ENCODE peak calls at places on chromosomes 11 and 22, in six cellular contexts. G is pancreas, Q is progenitor cell of endocrine pancreas, Y is B cell, I is chondrocyte, C is suprapubic skin. Z is an unnamed sample.

GRCh38 chr11:29913352-29913751 is 103.5 kb downstream of the KCNA4 start:
- DNase-seq in C (no peak), G (no peak), Y (no peak), Q (no peak), I (no peak), Z (no peak)

GRCh38 chr11:114811971-114812370 is 133.6 kb downstream of the NXPE2 start:
- DNase-seq in C (no peak), Q (no peak), Y (no peak), G (no peak), I (no peak), Z (no peak)

GRCh38 chr11:937853-938261 is 12.2 kb downstream of the AP2A2 start:
- DNase-seq in C (no peak), I (peak), Q (no peak), G (no peak), Y (no peak), Z (no peak)

GRCh38 chr11:69370984-69371709 is 77.2 kb downstream of the MYEOV start:
- DNase-seq in Q (peak), C (peak), G (no peak), Y (no peak), I (peak), Z (peak)

GRCh38 chr11:2776351-2777061 is 76.7 kb upstream of the KCNQ1OT1 start:
- DNase-seq in Q (peak), C (peak), I (peak), G (peak), Y (peak), Z (peak)

GRCh38 chr11:43508511-43508918 is 149.8 kb downstream of the TTC17 start:
- DNase-seq in Q (no peak), C (no peak), G (no peak), I (no peak), Y (no peak), Z (no peak)

GRCh38 chr22:37309221-37310074 is 27.1 kb downstream of the CYTH4 start:
- DNase-seq in I (no peak), Q (no peak), C (no peak), G (no peak), Y (no peak), Z (no peak)

GRCh38 chr11:129943036-129943435 is 47.7 kb upstream of the NFRKB start:
- DNase-seq in Q (no peak), C (no peak), Y (no peak), I (no peak), G (no peak), Z (no peak)

GRCh38 chr11:104028476-104028875 is 8.0 kb upstream of the DDI1 start:
- DNase-seq in G (no peak), Q (no peak), Y (no peak), C (no peak), I (no peak), Z (no peak)

GRCh38 chr11:1158681-1159525 is 1.1 kb downstream of the MUC5AC start:
- DNase-seq in G (peak), Q (peak), C (peak), Y (peak), I (peak), Z (no peak)

GRCh38 chr11:111427471-111427912 is 48.4 kb upstream of the POU2AF1 start:
- DNase-seq in G (no peak), Q (no peak), Y (no peak), I (no peak), C (no peak), Z (no peak)

GRCh38 chr11:66363805-66364535 is 7.6 kb downstream of the SLC29A2 start:
- DNase-seq in Q (peak), I (peak), G (peak), Y (peak), C (no peak), Z (no peak)

GRCh38 chr11:88363566-88364169 is 26.1 kb upstream of the CTSC start:
- DNase-seq in Q (no peak), Y (no peak), I (no peak), G (no peak), C (no peak), Z (no peak)

GRCh38 chr11:66366844-66367477 is 4.6 kb downstream of the SLC29A2 start:
- DNase-seq in C (no peak), Q (no peak), Y (no peak), G (no peak), I (peak), Z (no peak)

GRCh38 chr11:33454264-33454663 is 197.1 kb downstream of the HIPK3 start:
- DNase-seq in C (no peak), G (no peak), Q (no peak), I (no peak), Y (no peak), Z (no peak)

GRCh38 chr11:94869186-94869585 is 101.0 kb downstream of the AMOTL1 start:
- DNase-seq in G (no peak), I (no peak), Q (no peak), C (no peak), Y (no peak), Z (no peak)

GRCh38 chr22:25390297-25391240 is 171.1 kb downstream of the CRYBB2 start:
- DNase-seq in C (no peak), Q (no peak), G (no peak), Y (no peak), I (no peak), Z (no peak)

GRCh38 chr11:3198815-3199214 is 19.8 kb downstream of the MRGPRG start:
- DNase-seq in I (no peak), Y (no peak), Q (no peak), C (peak), G (no peak), Z (no peak)

GRCh38 chr11:3824714-3825472 is 15.9 kb downstream of the RHOG start:
- DNase-seq in Q (peak), C (peak), G (peak), Y (peak), I (no peak), Z (no peak)

GRCh38 chr22:25141994-25142620 is 57.6 kb upstream of the CRYBB3 start:
- DNase-seq in C (no peak), I (no peak), Q (no peak), G (no peak), Y (no peak), Z (no peak)

GRCh38 chr22:17580461-17581031 is 17.2 kb downstream of the SLC25A18 start:
- DNase-seq in G (no peak), Q (no peak), Y (no peak), C (no peak), I (no peak), Z (no peak)

GRCh38 chr11:7606496-7606895 is 66.8 kb downstream of the CYB5R2 start:
- DNase-seq in G (no peak), C (no peak), Q (no peak), I (no peak), Y (no peak), Z (no peak)

GRCh38 chr11:130002352-130002845 is at the start of gene PRDM10:
- DNase-seq in I (peak), G (peak), C (peak), Y (peak), Q (peak), Z (peak)

GRCh38 chr22:35378547-35379078 is 2.3 kb upstream of the HMOX1 start:
- DNase-seq in Q (no peak), Y (no peak), I (no peak), C (no peak), G (no peak), Z (no peak)

GRCh38 chr22:50671641-50672040 is 982 bp upstream of the SHANK3 start:
- DNase-seq in I (peak), G (no peak), Q (no peak), C (no peak), Y (no peak), Z (no peak)

GRCh38 chr11:971092-971690 is 45.5 kb downstream of the AP2A2 start:
- DNase-seq in Y (no peak), C (no peak), I (no peak), G (no peak), Q (no peak), Z (no peak)

GRCh38 chr11:70333206-70333605 is 62.7 kb downstream of the PPFIA1 start:
- DNase-seq in I (no peak), Y (no peak), G (no peak), Q (no peak), C (no peak), Z (no peak)

GRCh38 chr11:118530180-118530682 is 761 bp upstream of the TMEM25 start:
- DNase-seq in C (no peak), Y (no peak), Q (no peak), G (no peak), I (no peak), Z (no peak)

GRCh38 chr11:117716652-117717440 is 80.2 kb downstream of the DSCAML1 start:
- DNase-seq in C (no peak), I (no peak), Y (no peak), G (no peak), Q (no peak), Z (no peak)

GRCh38 chr11:12139144-12139881 is 28.9 kb downstream of the MICAL2 start:
- DNase-seq in G (no peak), I (no peak), Y (no peak), C (no peak), Q (no peak), Z (no peak)

GRCh38 chr22:27883656-27884350 is 35.3 kb downstream of the PITPNB start:
- DNase-seq in Y (no peak), G (no peak), Q (no peak), I (no peak), C (no peak), Z (no peak)

GRCh38 chr11:91921974-91922373 is 302.6 kb upstream of the FAT3 start:
- DNase-seq in Y (no peak), C (no peak), Q (no peak), I (no peak), G (no peak), Z (no peak)

GRCh38 chr22:49549851-49550430 is 277.7 kb downstream of the BRD1 start:
- DNase-seq in C (peak), Q (no peak), G (peak), Y (no peak), I (no peak), Z (no peak)

GRCh38 chr22:23037429-23038333 is 32.6 kb upstream of the GNAZ start:
- DNase-seq in C (no peak), G (no peak), Y (no peak), I (no peak), Q (no peak), Z (no peak)

GRCh38 chr11:7632211-7632610 is 41.1 kb downstream of the CYB5R2 start:
- DNase-seq in Y (no peak), I (no peak), Q (no peak), G (no peak), C (no peak), Z (no peak)

GRCh38 chr11:134126197-134126822 is 57.4 kb downstream of the JAM3 start:
- DNase-seq in G (no peak), I (no peak), Y (no peak), Q (no peak), C (no peak), Z (no peak)

GRCh38 chr11:107898270-107898669 is 30.0 kb upstream of the RAB39A start:
- DNase-seq in Q (no peak), G (no peak), I (no peak), C (no peak), Y (no peak), Z (no peak)

GRCh38 chr22:22767876-22768602 is 119.6 kb upstream of the IGLL5 start:
- DNase-seq in G (no peak), C (no peak), Y (no peak), Q (no peak), I (no peak), Z (peak)

GRCh38 chr11:19988598-19988997 is 171.7 kb downstream of the DBX1 start:
- DNase-seq in G (no peak), Y (no peak), I (no peak), C (no peak), Q (no peak), Z (no peak)

GRCh38 chr11:116072776-116073175 is 568.6 kb upstream of the CADM1 start:
- DNase-seq in Q (no peak), Y (no peak), G (no peak), C (no peak), I (no peak), Z (no peak)
- TF ChIP-seq CTCF in Q (peak), Y (no peak), G (no peak), C (no peak), I (peak), Z (peak)

DNA sequence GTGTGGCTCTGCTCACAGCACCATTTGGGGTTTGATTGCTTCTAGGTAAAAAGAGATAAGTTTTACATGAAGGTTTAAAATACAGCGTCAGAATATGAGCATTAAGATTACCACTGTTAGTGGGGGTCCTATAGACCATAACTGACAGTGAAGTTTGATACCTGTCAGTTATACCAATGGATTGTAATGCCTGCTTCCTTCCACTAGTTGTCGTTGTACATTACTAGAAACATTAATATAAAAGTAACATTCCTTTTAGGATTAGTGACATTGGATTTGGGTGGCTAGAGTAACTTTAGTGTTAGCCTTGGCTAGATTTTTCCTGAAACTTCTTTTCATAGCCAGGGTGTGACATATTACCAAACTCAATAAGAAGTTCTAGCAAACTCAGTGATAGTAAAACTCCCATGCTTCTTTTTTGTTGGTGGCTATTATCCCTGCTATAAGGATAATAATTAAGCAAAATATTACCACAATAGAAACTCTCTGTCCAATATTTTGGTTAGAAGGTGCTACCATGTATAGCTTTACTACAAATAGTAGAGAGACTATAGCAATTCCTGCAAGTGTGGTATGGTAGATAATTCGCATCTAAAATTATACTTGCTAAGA is 57.1 kb downstream of the FAM181B start:
- DNase-seq in I (no peak), Y (no peak), G (no peak), C (no peak), Q (no peak), Z (no peak)
- TF ChIP-seq CTCF in I (peak), Y (peak), G (peak), C (peak), Q (peak), Z (peak)

GRCh38 chr11:15837901-15838489 is 518.4 kb downstream of the SOX6 start:
- DNase-seq in Y (no peak), G (no peak), C (no peak), I (no peak), Q (no peak), Z (no peak)

GRCh38 chr11:15839061-15839460 is 517.3 kb downstream of the SOX6 start:
- DNase-seq in Q (no peak), C (no peak), Y (no peak), I (no peak), G (no peak), Z (no peak)

GRCh38 chr11:15841898-15842297 is 514.4 kb downstream of the SOX6 start:
- DNase-seq in G (no peak), I (no peak), C (no peak), Q (no peak), Y (no peak), Z (no peak)

GRCh38 chr11:15835705-15836411 is 520.5 kb downstream of the SOX6 start:
- DNase-seq in Y (no peak), G (no peak), Q (no peak), I (no peak), C (no peak), Z (no peak)

DNA sequence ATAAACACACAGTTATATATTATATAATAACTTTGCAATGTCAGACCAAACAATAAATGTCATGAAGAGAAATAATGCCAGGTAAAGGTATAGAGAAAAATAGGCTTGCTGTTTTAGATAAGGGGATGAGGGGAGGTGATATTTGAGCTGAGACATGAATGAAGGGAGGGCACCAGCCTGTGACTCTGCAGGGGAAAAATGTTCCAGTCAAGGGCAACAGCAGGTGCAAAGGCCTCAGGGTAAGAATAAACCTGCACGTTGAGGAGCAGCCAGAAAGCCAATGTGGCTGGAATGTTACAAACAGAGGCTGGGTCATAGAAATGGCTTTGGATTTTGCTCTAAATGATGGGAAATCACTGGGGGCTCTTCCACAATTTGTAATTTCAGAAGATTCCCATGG is 519.5 kb downstream of the SOX6 start:
- DNase-seq in I (no peak), Q (no peak), Y (no peak), C (no peak), G (no peak), Z (no peak)
- TF ChIP-seq CTCF in I (no peak), Q (no peak), Y (no peak), C (no peak), G (no peak), Z (no peak)

GRCh38 chr11:60629399-60629798 is 70.0 kb upstream of the MS4A8 start:
- DNase-seq in Q (no peak), G (no peak), C (no peak), Y (no peak), I (no peak), Z (no peak)

GRCh38 chr11:60625262-60625661 is 74.2 kb upstream of the MS4A8 start:
- DNase-seq in C (no peak), G (no peak), Q (no peak), Y (no peak), I (no peak), Z (no peak)
- TF ChIP-seq CTCF in C (no peak), G (no peak), Q (peak), Y (no peak), I (peak), Z (peak)

GRCh38 chr11:62786318-62787004 is 741 bp upstream of the TMEM179B start:
- DNase-seq in Q (peak), G (peak), I (no peak), C (peak), Y (peak), Z (peak)

GRCh38 chr11:62791501-62792192 is at the start of gene TMEM223:
- DNase-seq in I (peak), G (peak), C (peak), Q (peak), Y (peak), Z (peak)

GRCh38 chr11:62789576-62789975 is 2.2 kb downstream of the TMEM223 start:
- DNase-seq in C (no peak), Y (no peak), G (no peak), I (no peak), Q (no peak), Z (no peak)

GRCh38 chr11:62788991-62789390 is 1.8 kb downstream of the TMEM179B start:
- DNase-seq in Q (no peak), C (no peak), I (no peak), G (no peak), Y (no peak), Z (no peak)

GRCh38 chr11:62787005-62787759 is at the start of gene TMEM179B:
- DNase-seq in Q (peak), G (peak), Y (peak), C (peak), I (peak), Z (peak)
- TF ChIP-seq CTCF in Q (peak), G (peak), Y (peak), C (peak), I (peak), Z (peak)

GRCh38 chr11:26093206-26093605 is 238.7 kb upstream of the ANO3 start:
- DNase-seq in Q (no peak), G (no peak), Y (no peak), I (no peak), C (no peak), Z (no peak)

DNA sequence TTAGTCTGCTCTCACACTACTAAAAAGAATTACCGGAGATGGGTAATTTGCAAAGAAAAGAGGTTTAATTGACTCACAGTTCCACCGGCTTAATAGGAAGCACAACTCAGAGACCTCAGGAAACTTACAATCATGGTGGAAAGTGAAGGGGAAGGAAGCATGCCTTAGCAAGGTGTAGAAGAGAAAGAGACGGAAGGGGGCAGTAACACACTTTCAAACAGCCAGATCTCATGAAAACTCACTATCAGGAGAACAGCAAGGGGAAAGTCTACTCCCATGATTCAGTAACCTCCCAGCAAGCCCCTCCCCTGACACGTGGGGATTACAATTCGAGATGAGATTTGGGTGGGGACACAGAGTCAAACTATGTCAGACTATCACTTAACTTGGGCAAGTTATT is 236.6 kb upstream of the ANO3 start:
- DNase-seq in Q (no peak), Y (no peak), I (no peak), G (no peak), C (no peak), Z (no peak)
- TF ChIP-seq CTCF in Q (no peak), Y (no peak), I (no peak), G (no peak), C (no peak), Z (no peak)

GRCh38 chr11:74226907-74227306 is 55.8 kb downstream of the PPME1 start:
- DNase-seq in G (no peak), C (no peak), Y (no peak), Q (no peak), I (no peak), Z (no peak)
- TF ChIP-seq CTCF in G (no peak), C (no peak), Y (no peak), Q (no peak), I (no peak), Z (no peak)

DNA sequence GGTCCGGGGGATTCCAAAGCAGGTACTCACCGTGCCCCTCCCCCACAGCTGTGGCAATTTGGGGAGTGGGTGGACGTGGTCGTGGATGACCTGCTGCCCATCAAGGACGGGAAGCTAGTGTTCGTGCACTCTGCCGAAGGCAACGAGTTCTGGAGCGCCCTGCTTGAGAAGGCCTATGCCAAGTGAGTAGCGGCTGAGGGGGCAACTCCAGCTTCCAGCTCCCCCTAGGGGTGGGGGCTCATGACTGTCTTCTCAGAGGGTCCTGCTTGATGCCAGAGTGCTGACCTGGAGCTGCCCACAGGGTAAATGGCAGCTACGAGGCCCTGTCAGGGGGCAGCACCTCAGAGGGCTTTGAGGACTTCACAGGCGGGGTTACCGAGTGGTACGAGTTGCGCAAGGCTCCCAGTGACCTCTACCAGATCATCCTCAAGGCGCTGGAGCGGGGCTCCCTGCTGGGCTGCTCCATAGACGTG is 4.2 kb downstream of the CAPN1 start:
- DNase-seq in G (no peak), I (no peak), C (peak), Y (no peak), Q (no peak), Z (no peak)
- TF ChIP-seq CTCF in G (no peak), I (peak), C (no peak), Y (no peak), Q (no peak), Z (no peak)